ENCODE peak calls at places on chromosome 5, in six cellular contexts. A, O, J, T, Y and G are unnamed samples.
A peak's percentile ranks its signal among the peaks of the same experiment; 100 is the strongest.

GRCh38 chr5:139975942-139976341 is 67.2 kb downstream of the NRG2 start:
- DNase-seq in A (no peak), O (no peak), J (no peak), T (no peak), Y (no peak), G (no peak)

GRCh38 chr5:73818357-73818756 is 192.4 kb downstream of the ARHGEF28 start:
- DNase-seq in A (peak; percentile 83), O (no peak), J (peak; percentile 51), T (peak; percentile 94), Y (no peak), G (no peak)

GRCh38 chr5:108459661-108460170 is 77.8 kb upstream of the FBXL17 start:
- DNase-seq in A (no peak), O (no peak), J (no peak), T (no peak), Y (no peak), G (no peak)

GRCh38 chr5:79512692-79513518 is 1.0 kb downstream of the HOMER1 start:
- DNase-seq in A (peak; percentile 30), O (peak; percentile 28), J (no peak), T (peak; percentile 54), Y (no peak), G (no peak)

GRCh38 chr5:154459015-154459414 is 13.2 kb downstream of the SAP30L start:
- DNase-seq in A (no peak), O (no peak), J (no peak), T (no peak), Y (no peak), G (no peak)

GRCh38 chr5:175830586-175831300 is 40.6 kb upstream of the CPLX2 start:
- DNase-seq in A (no peak), O (no peak), J (no peak), T (no peak), Y (no peak), G (no peak)

GRCh38 chr5:53480474-53481353 is at the start of gene FST:
- DNase-seq in A (no peak), O (peak; percentile 77), J (no peak), T (peak; percentile 34), Y (no peak), G (no peak)

GRCh38 chr5:132380741-132381140 is 11.2 kb downstream of the SLC22A5 start:
- DNase-seq in A (no peak), O (no peak), J (no peak), T (no peak), Y (no peak), G (no peak)

GRCh38 chr5:89268460-89268859 is 385.5 kb upstream of the MEF2C start:
- DNase-seq in A (peak; percentile 38), O (no peak), J (no peak), T (no peak), Y (no peak), G (no peak)

GRCh38 chr5:123389794-123390193 is 33.4 kb downstream of the CEP120 start:
- DNase-seq in A (no peak), O (no peak), J (no peak), T (no peak), Y (no peak), G (no peak)